ENCODE peak calls at places on chromosomes 7 and 10, in seven cellular contexts. W is NCI-H345; R is activated T-cell treated with anti-CD3 and anti-CD28 coated beads for 48 hours; V is activated CD8-positive, alpha-beta memory T cell treated with anti-CD3 and anti-CD28 coated beads, Interleukin-2, amount 50 U/mL, for 48 hours; K is left lung; Z is NCI-H774; M is RPMI7951. O is an unnamed sample.
A peak's percentile ranks its signal among the peaks of the same experiment; 100 is the strongest.

GRCh38 chr7:34096777-34097176 is 191.4 kb downstream of the BMPER start:
- DNase-seq in W (no peak), R (no peak), V (no peak), K (no peak), Z (no peak), M (no peak), O (no peak)

GRCh38 chr7:332020-332517 is 42.1 kb downstream of the FOXL3 start:
- DNase-seq in W (no peak), R (no peak), V (no peak), K (peak; percentile 64), Z (no peak), M (no peak), O (no peak)

GRCh38 chr10:5855979-5856700 is 33.6 kb downstream of the ANKRD16 start:
- DNase-seq in W (no peak), R (no peak), V (no peak), K (no peak), Z (no peak), M (no peak), O (no peak)

GRCh38 chr10:26367771-26368170 is 70.4 kb upstream of the APBB1IP start:
- DNase-seq in W (no peak), R (peak; percentile 14), V (peak; percentile 59), K (no peak), Z (no peak), M (peak; percentile 60), O (peak; percentile 52)

GRCh38 chr10:118994321-118994720 is 35.2 kb upstream of the NANOS1 start:
- DNase-seq in W (no peak), R (no peak), V (no peak), K (no peak), Z (no peak), M (no peak), O (no peak)

GRCh38 chr10:117448840-117449239 is 73.6 kb upstream of the PDZD8 start:
- DNase-seq in W (no peak), R (no peak), V (no peak), K (no peak), Z (no peak), M (no peak), O (no peak)

GRCh38 chr10:26475448-26475847 is 37.3 kb downstream of the APBB1IP start:
- DNase-seq in W (no peak), R (no peak), V (no peak), K (no peak), Z (no peak), M (peak; percentile 74), O (no peak)

GRCh38 chr7:47536705-47537611 is 45.0 kb downstream of the TNS3 start:
- DNase-seq in W (no peak), R (no peak), V (no peak), K (peak; percentile 81), Z (peak; percentile 48), M (peak; percentile 84), O (peak; percentile 45)

GRCh38 chr10:21600804-21601512 is 66.9 kb downstream of the MLLT10 start:
- DNase-seq in W (no peak), R (no peak), V (no peak), K (no peak), Z (no peak), M (no peak), O (peak; percentile 53)

GRCh38 chr7:27064169-27064568 is 31.6 kb downstream of the HOXA1 start:
- DNase-seq in W (no peak), R (no peak), V (no peak), K (no peak), Z (no peak), M (peak; percentile 35), O (no peak)

GRCh38 chr10:71611131-71611530 is 108.4 kb downstream of the C10orf105 start:
- DNase-seq in W (no peak), R (no peak), V (no peak), K (no peak), Z (no peak), M (no peak), O (no peak)

GRCh38 chr10:24438800-24439199 is 229.9 kb downstream of the KIAA1217 start:
- DNase-seq in W (no peak), R (no peak), V (no peak), K (no peak), Z (no peak), M (no peak), O (no peak)

GRCh38 chr7:36509962-36510361 is 120.3 kb downstream of the ANLN start:
- DNase-seq in W (no peak), R (no peak), V (no peak), K (no peak), Z (no peak), M (peak; percentile 29), O (no peak)

GRCh38 chr10:51092402-51092801 is 18.1 kb downstream of the PRKG1 start:
- DNase-seq in W (no peak), R (no peak), V (no peak), K (no peak), Z (no peak), M (no peak), O (no peak)

GRCh38 chr10:85643171-85643838 is 723.3 kb downstream of the GRID1 start:
- DNase-seq in W (no peak), R (no peak), V (no peak), K (no peak), Z (no peak), M (no peak), O (no peak)

GRCh38 chr10:98259606-98260319 is 8.2 kb downstream of the LOXL4 start:
- DNase-seq in W (no peak), R (no peak), V (no peak), K (no peak), Z (no peak), M (no peak), O (peak; percentile 52)

GRCh38 chr7:22781230-22781711 is 41.4 kb downstream of the TOMM7 start:
- DNase-seq in W (no peak), R (no peak), V (no peak), K (no peak), Z (no peak), M (peak; percentile 78), O (peak; percentile 46)

GRCh38 chr10:51436805-51437204 is 262.6 kb downstream of the CSTF2T start:
- DNase-seq in W (no peak), R (no peak), V (no peak), K (no peak), Z (no peak), M (no peak), O (no peak)

GRCh38 chr10:84429926-84430520 is 101.6 kb downstream of the CCSER2 start:
- DNase-seq in W (no peak), R (peak; percentile 41), V (peak; percentile 79), K (no peak), Z (no peak), M (peak; percentile 43), O (peak; percentile 86)

GRCh38 chr10:72692897-72693598 is 1.1 kb downstream of the MCU start:
- DNase-seq in W (no peak), R (no peak), V (no peak), K (no peak), Z (no peak), M (peak; percentile 24), O (peak; percentile 13)

GRCh38 chr10:6665847-6666246 is 85.8 kb upstream of the PRKCQ start:
- DNase-seq in W (no peak), R (peak; percentile 39), V (no peak), K (no peak), Z (no peak), M (no peak), O (no peak)

GRCh38 chr7:28575241-28575643 is 162.9 kb downstream of the CREB5 start:
- DNase-seq in W (no peak), R (no peak), V (no peak), K (no peak), Z (no peak), M (no peak), O (peak; percentile 64)

GRCh38 chr10:11454160-11454559 is 157.3 kb downstream of the USP6NL start:
- DNase-seq in W (no peak), R (no peak), V (no peak), K (no peak), Z (no peak), M (no peak), O (no peak)

GRCh38 chr10:100986623-100986951 is 710 bp downstream of the MRPL43 start:
- DNase-seq in W (no peak), R (no peak), V (no peak), K (no peak), Z (no peak), M (no peak), O (no peak)

GRCh38 chr7:64873517-64873916 is 29.6 kb upstream of the ZNF273 start:
- DNase-seq in W (no peak), R (no peak), V (no peak), K (no peak), Z (no peak), M (no peak), O (no peak)

GRCh38 chr10:69994262-69994661 is 58.4 kb upstream of the MACROH2A2 start:
- DNase-seq in W (no peak), R (no peak), V (no peak), K (no peak), Z (peak; percentile 13), M (peak; percentile 62), O (peak; percentile 50)

GRCh38 chr10:42827201-42827600 is 44.6 kb downstream of the BMS1 start:
- DNase-seq in W (no peak), R (no peak), V (no peak), K (no peak), Z (no peak), M (no peak), O (no peak)

GRCh38 chr7:1454471-1455065 is 4.7 kb downstream of the MICALL2 start:
- DNase-seq in W (no peak), R (no peak), V (no peak), K (no peak), Z (no peak), M (peak; percentile 71), O (no peak)

GRCh38 chr7:95874541-95875265 is 102.3 kb downstream of the DYNC1I1 start:
- DNase-seq in W (no peak), R (no peak), V (no peak), K (no peak), Z (no peak), M (peak; percentile 39), O (no peak)

GRCh38 chr10:99660662-99661369 is 1.5 kb downstream of the ENTPD7 start:
- DNase-seq in W (no peak), R (no peak), V (no peak), K (no peak), Z (no peak), M (no peak), O (no peak)

GRCh38 chr7:98133621-98134266 is 27.1 kb downstream of the LMTK2 start:
- DNase-seq in W (no peak), R (no peak), V (no peak), K (no peak), Z (no peak), M (peak; percentile 68), O (peak; percentile 73)